ENCODE peak calls at places on chromosomes 2 and 18, in five cellular contexts. One of them, this sample, is unnamed.

GRCh38 chr2:121905201-121905600 is 149.8 kb downstream of the TSN start:
- DNase-seq in left ventricle myocardium superior: no peak
- DNase-seq in memory B cell: no peak
- DNase-seq in T-helper 1 cell: no peak
- DNase-seq in GM10248: no peak
- DNase-seq in this sample: no peak

GRCh38 chr2:157838442-157839161 is 37.5 kb downstream of the ACVR1 start:
- DNase-seq in left ventricle myocardium superior: peak
- DNase-seq in GM10248: no peak
- DNase-seq in T-helper 1 cell: no peak
- DNase-seq in memory B cell: no peak
- DNase-seq in this sample: no peak

GRCh38 chr2:233968556-233968955 is 51.4 kb downstream of the TRPM8 start:
- DNase-seq in T-helper 1 cell: no peak
- DNase-seq in memory B cell: no peak
- DNase-seq in left ventricle myocardium superior: no peak
- DNase-seq in GM10248: no peak
- DNase-seq in this sample: peak

GRCh38 chr2:229873123-229873581 is 48.7 kb downstream of the TRIP12 start:
- DNase-seq in memory B cell: no peak
- DNase-seq in GM10248: peak
- DNase-seq in left ventricle myocardium superior: no peak
- DNase-seq in T-helper 1 cell: no peak
- DNase-seq in this sample: no peak

GRCh38 chr18:37364237-37364636 is 201.4 kb downstream of the CELF4 start:
- DNase-seq in GM10248: no peak
- DNase-seq in T-helper 1 cell: no peak
- DNase-seq in memory B cell: no peak
- DNase-seq in left ventricle myocardium superior: peak
- DNase-seq in this sample: no peak

GRCh38 chr2:120770641-120771040 is 35.0 kb downstream of the GLI2 start:
- DNase-seq in T-helper 1 cell: no peak
- DNase-seq in memory B cell: no peak
- DNase-seq in GM10248: no peak
- DNase-seq in left ventricle myocardium superior: peak
- DNase-seq in this sample: no peak

GRCh38 chr2:36680012-36680411 is 16.5 kb upstream of the VIT start:
- DNase-seq in GM10248: no peak
- DNase-seq in memory B cell: no peak
- DNase-seq in T-helper 1 cell: no peak
- DNase-seq in left ventricle myocardium superior: no peak
- DNase-seq in this sample: no peak

GRCh38 chr2:9423922-9424272 is 443 bp downstream of the CPSF3 start:
- DNase-seq in left ventricle myocardium superior: no peak
- DNase-seq in memory B cell: no peak
- DNase-seq in GM10248: no peak
- DNase-seq in T-helper 1 cell: peak
- DNase-seq in this sample: peak

GRCh38 chr2:137975280-137976271 is 11.3 kb downstream of the HNMT start:
- DNase-seq in memory B cell: no peak
- DNase-seq in GM10248: no peak
- DNase-seq in left ventricle myocardium superior: no peak
- DNase-seq in T-helper 1 cell: no peak
- DNase-seq in this sample: no peak

GRCh38 chr2:69509011-69509749 is 71.9 kb upstream of the NFU1 start:
- DNase-seq in GM10248: no peak
- DNase-seq in left ventricle myocardium superior: no peak
- DNase-seq in memory B cell: no peak
- DNase-seq in T-helper 1 cell: no peak
- DNase-seq in this sample: no peak

GRCh38 chr2:239519921-239520585 is 119.2 kb upstream of the HDAC4 start:
- DNase-seq in T-helper 1 cell: no peak
- DNase-seq in left ventricle myocardium superior: no peak
- DNase-seq in GM10248: no peak
- DNase-seq in memory B cell: no peak
- DNase-seq in this sample: no peak

GRCh38 chr2:221133941-221134340 is 438.2 kb downstream of the EPHA4 start:
- DNase-seq in memory B cell: no peak
- DNase-seq in T-helper 1 cell: no peak
- DNase-seq in GM10248: no peak
- DNase-seq in left ventricle myocardium superior: no peak
- DNase-seq in this sample: no peak

GRCh38 chr2:226124548-226125011 is 675.0 kb downstream of the IRS1 start:
- DNase-seq in GM10248: no peak
- DNase-seq in memory B cell: no peak
- DNase-seq in T-helper 1 cell: no peak
- DNase-seq in left ventricle myocardium superior: no peak
- DNase-seq in this sample: no peak

GRCh38 chr2:47198985-47199451 is 43.9 kb upstream of the STPG4 start:
- DNase-seq in T-helper 1 cell: no peak
- DNase-seq in memory B cell: no peak
- DNase-seq in left ventricle myocardium superior: no peak
- DNase-seq in GM10248: no peak
- DNase-seq in this sample: no peak

GRCh38 chr2:132547089-132547687 is 122.8 kb downstream of the LYPD1 start:
- DNase-seq in left ventricle myocardium superior: peak
- DNase-seq in GM10248: peak
- DNase-seq in T-helper 1 cell: peak
- DNase-seq in memory B cell: peak
- DNase-seq in this sample: peak

GRCh38 chr18:35658112-35658511 is 76.6 kb downstream of the GALNT1 start:
- DNase-seq in memory B cell: no peak
- DNase-seq in left ventricle myocardium superior: no peak
- DNase-seq in GM10248: no peak
- DNase-seq in T-helper 1 cell: no peak
- DNase-seq in this sample: no peak

GRCh38 chr2:36770542-36771287 is 74.2 kb downstream of the VIT start:
- DNase-seq in left ventricle myocardium superior: peak
- DNase-seq in T-helper 1 cell: peak
- DNase-seq in memory B cell: peak
- DNase-seq in GM10248: peak
- DNase-seq in this sample: peak

GRCh38 chr18:9760641-9761040 is 52.5 kb downstream of the RAB31 start:
- DNase-seq in left ventricle myocardium superior: no peak
- DNase-seq in T-helper 1 cell: no peak
- DNase-seq in memory B cell: no peak
- DNase-seq in GM10248: no peak
- DNase-seq in this sample: no peak

GRCh38 chr2:230913406-230913805 is 11.6 kb downstream of the GPR55 start:
- DNase-seq in T-helper 1 cell: no peak
- DNase-seq in memory B cell: peak
- DNase-seq in left ventricle myocardium superior: no peak
- DNase-seq in GM10248: no peak
- DNase-seq in this sample: peak

GRCh38 chr2:233458031-233458610 is 103.8 kb downstream of the DGKD start:
- DNase-seq in GM10248: no peak
- DNase-seq in T-helper 1 cell: no peak
- DNase-seq in memory B cell: no peak
- DNase-seq in left ventricle myocardium superior: no peak
- DNase-seq in this sample: no peak

GRCh38 chr2:70044290-70045040 is 42.8 kb upstream of the PCBP1 start:
- DNase-seq in T-helper 1 cell: no peak
- DNase-seq in left ventricle myocardium superior: no peak
- DNase-seq in memory B cell: no peak
- DNase-seq in GM10248: no peak
- DNase-seq in this sample: no peak

GRCh38 chr2:237791977-237792727 is 6.4 kb upstream of the RBM44 start:
- DNase-seq in T-helper 1 cell: no peak
- DNase-seq in left ventricle myocardium superior: no peak
- DNase-seq in GM10248: no peak
- DNase-seq in memory B cell: no peak
- DNase-seq in this sample: no peak

GRCh38 chr2:30694286-30695055 is 112.8 kb downstream of the CAPN13 start:
- DNase-seq in GM10248: no peak
- DNase-seq in memory B cell: no peak
- DNase-seq in left ventricle myocardium superior: no peak
- DNase-seq in T-helper 1 cell: no peak
- DNase-seq in this sample: no peak

GRCh38 chr2:55403177-55403998 is 16.3 kb downstream of the CCDC88A start:
- DNase-seq in left ventricle myocardium superior: no peak
- DNase-seq in T-helper 1 cell: no peak
- DNase-seq in memory B cell: no peak
- DNase-seq in GM10248: no peak
- DNase-seq in this sample: no peak

GRCh38 chr2:200852605-200853004 is 11.9 kb downstream of the CLK1 start:
- DNase-seq in left ventricle myocardium superior: no peak
- DNase-seq in memory B cell: no peak
- DNase-seq in GM10248: no peak
- DNase-seq in T-helper 1 cell: no peak
- DNase-seq in this sample: no peak

GRCh38 chr2:19801367-19802087 is 100.3 kb downstream of the TTC32 start:
- DNase-seq in GM10248: no peak
- DNase-seq in T-helper 1 cell: no peak
- DNase-seq in left ventricle myocardium superior: peak
- DNase-seq in memory B cell: no peak
- DNase-seq in this sample: no peak

GRCh38 chr2:119647440-119648169 is 31.4 kb upstream of the TMEM177 start:
- DNase-seq in T-helper 1 cell: no peak
- DNase-seq in left ventricle myocardium superior: no peak
- DNase-seq in GM10248: peak
- DNase-seq in memory B cell: no peak
- DNase-seq in this sample: peak

This sample was measured in MM.1S.